ENCODE peak calls at places on chromosome 12, in eight cellular contexts. One of them, this sample, is unnamed.

GRCh38 chr12:51897181-51897580 is 9.3 kb downstream of the ANKRD33 start:
- DNase-seq in progenitor cell of endocrine pancreas: no peak
- DNase-seq in tibial nerve: no peak
- DNase-seq in cardiac fibroblast: peak; percentile 76
- DNase-seq in NCI-H1092 treated with DMSO at 0.1 percent for 48 hours: no peak
- DNase-seq in T-helper 9 cell: no peak
- DNase-seq in brain microvascular endothelial cell: no peak
- DNase-seq in Peyer's patch: peak; percentile 49
- DNase-seq in this sample: no peak

GRCh38 chr12:59322473-59322872 is 273.4 kb upstream of the SLC16A7 start:
- DNase-seq in Peyer's patch: no peak
- DNase-seq in tibial nerve: no peak
- DNase-seq in cardiac fibroblast: no peak
- DNase-seq in brain microvascular endothelial cell: no peak
- DNase-seq in progenitor cell of endocrine pancreas: no peak
- DNase-seq in NCI-H1092 treated with DMSO at 0.1 percent for 48 hours: no peak
- DNase-seq in T-helper 9 cell: no peak
- DNase-seq in this sample: no peak

GRCh38 chr12:130429656-130430505 is 92.2 kb downstream of the PIWIL1 start:
- DNase-seq in cardiac fibroblast: no peak
- DNase-seq in T-helper 9 cell: no peak
- DNase-seq in NCI-H1092 treated with DMSO at 0.1 percent for 48 hours: no peak
- DNase-seq in Peyer's patch: peak; percentile 25
- DNase-seq in brain microvascular endothelial cell: no peak
- DNase-seq in progenitor cell of endocrine pancreas: no peak
- DNase-seq in tibial nerve: no peak
- DNase-seq in this sample: no peak

GRCh38 chr12:72288436-72288835 is 16.3 kb downstream of the TRHDE start:
- DNase-seq in Peyer's patch: no peak
- DNase-seq in cardiac fibroblast: no peak
- DNase-seq in tibial nerve: no peak
- DNase-seq in T-helper 9 cell: no peak
- DNase-seq in brain microvascular endothelial cell: no peak
- DNase-seq in progenitor cell of endocrine pancreas: no peak
- DNase-seq in NCI-H1092 treated with DMSO at 0.1 percent for 48 hours: no peak
- DNase-seq in this sample: no peak

GRCh38 chr12:14390449-14390848 is 25.0 kb downstream of the ATF7IP start:
- DNase-seq in brain microvascular endothelial cell: no peak
- DNase-seq in NCI-H1092 treated with DMSO at 0.1 percent for 48 hours: no peak
- DNase-seq in T-helper 9 cell: no peak
- DNase-seq in progenitor cell of endocrine pancreas: no peak
- DNase-seq in cardiac fibroblast: no peak
- DNase-seq in tibial nerve: no peak
- DNase-seq in Peyer's patch: no peak
- DNase-seq in this sample: no peak

GRCh38 chr12:123393747-123394146 is 9.8 kb downstream of the KMT5A start:
- DNase-seq in progenitor cell of endocrine pancreas: no peak
- DNase-seq in tibial nerve: no peak
- DNase-seq in brain microvascular endothelial cell: no peak
- DNase-seq in NCI-H1092 treated with DMSO at 0.1 percent for 48 hours: no peak
- DNase-seq in Peyer's patch: no peak
- DNase-seq in T-helper 9 cell: no peak
- DNase-seq in cardiac fibroblast: no peak
- DNase-seq in this sample: no peak

GRCh38 chr12:52684431-52684830 is 4.2 kb upstream of the KRT1 start:
- DNase-seq in NCI-H1092 treated with DMSO at 0.1 percent for 48 hours: no peak
- DNase-seq in brain microvascular endothelial cell: no peak
- DNase-seq in tibial nerve: no peak
- DNase-seq in Peyer's patch: no peak
- DNase-seq in cardiac fibroblast: no peak
- DNase-seq in T-helper 9 cell: no peak
- DNase-seq in progenitor cell of endocrine pancreas: no peak
- DNase-seq in this sample: no peak

GRCh38 chr12:106248849-106249371 is 1.1 kb upstream of the CKAP4 start:
- DNase-seq in tibial nerve: no peak
- DNase-seq in T-helper 9 cell: no peak
- DNase-seq in Peyer's patch: peak; percentile 54
- DNase-seq in cardiac fibroblast: peak; percentile 59
- DNase-seq in brain microvascular endothelial cell: peak; percentile 47
- DNase-seq in progenitor cell of endocrine pancreas: no peak
- DNase-seq in NCI-H1092 treated with DMSO at 0.1 percent for 48 hours: no peak
- DNase-seq in this sample: no peak

GRCh38 chr12:18421840-18422239 is 160.5 kb downstream of the PIK3C2G start:
- DNase-seq in T-helper 9 cell: no peak
- DNase-seq in progenitor cell of endocrine pancreas: no peak
- DNase-seq in tibial nerve: no peak
- DNase-seq in cardiac fibroblast: peak; percentile 12
- DNase-seq in NCI-H1092 treated with DMSO at 0.1 percent for 48 hours: no peak
- DNase-seq in brain microvascular endothelial cell: no peak
- DNase-seq in Peyer's patch: no peak
- DNase-seq in this sample: no peak

GRCh38 chr12:90015228-90015627 is 306.6 kb upstream of the ATP2B1 start:
- DNase-seq in T-helper 9 cell: no peak
- DNase-seq in progenitor cell of endocrine pancreas: no peak
- DNase-seq in brain microvascular endothelial cell: no peak
- DNase-seq in NCI-H1092 treated with DMSO at 0.1 percent for 48 hours: no peak
- DNase-seq in Peyer's patch: no peak
- DNase-seq in tibial nerve: no peak
- DNase-seq in cardiac fibroblast: peak; percentile 51
- DNase-seq in this sample: no peak

GRCh38 chr12:53516758-53517455 is 9.6 kb upstream of the NPFF start:
- DNase-seq in T-helper 9 cell: no peak
- DNase-seq in progenitor cell of endocrine pancreas: no peak
- DNase-seq in NCI-H1092 treated with DMSO at 0.1 percent for 48 hours: no peak
- DNase-seq in cardiac fibroblast: no peak
- DNase-seq in brain microvascular endothelial cell: no peak
- DNase-seq in tibial nerve: no peak
- DNase-seq in Peyer's patch: no peak
- DNase-seq in this sample: no peak

GRCh38 chr12:45732250-45732649 is 2.7 kb downstream of the ARID2 start:
- DNase-seq in tibial nerve: no peak
- DNase-seq in Peyer's patch: no peak
- DNase-seq in progenitor cell of endocrine pancreas: no peak
- DNase-seq in cardiac fibroblast: peak; percentile 16
- DNase-seq in T-helper 9 cell: no peak
- DNase-seq in NCI-H1092 treated with DMSO at 0.1 percent for 48 hours: no peak
- DNase-seq in brain microvascular endothelial cell: no peak
- DNase-seq in this sample: no peak

This sample was measured in gastrocnemius medialis.